ENCODE peak calls at places on chromosomes 11 and 22, in four cellular contexts. P is body of pancreas, O is pancreas, U is fibroblast of lung. B is an unnamed sample.

GRCh38 chr11:107704432-107704831 is 7.4 kb downstream of the SLN start:
- DNase-seq in P (no peak), U (no peak), O (no peak), B (no peak)

GRCh38 chr11:1826552-1827094 is 8.2 kb upstream of the SYT8 start:
- DNase-seq in U (peak; percentile 75), O (peak; percentile 78), P (peak; percentile 59), B (no peak)

GRCh38 chr11:77421041-77421723 is 52.7 kb downstream of the PAK1 start:
- DNase-seq in P (no peak), U (no peak), O (no peak), B (no peak)

GRCh38 chr11:46489668-46490560 is 98.3 kb upstream of the CHRM4 start:
- DNase-seq in U (peak; percentile 67), O (no peak), P (no peak), B (no peak)

GRCh38 chr11:20353829-20354434 is 9.6 kb upstream of the HTATIP2 start:
- DNase-seq in O (no peak), U (peak; percentile 51), P (peak; percentile 38), B (no peak)

GRCh38 chr11:35083181-35084061 is 55.5 kb upstream of the CD44 start:
- DNase-seq in O (peak; percentile 33), P (peak; percentile 38), U (peak; percentile 93), B (peak; percentile 29)

GRCh38 chr11:5621580-5621979 is 3.2 kb upstream of the TRIM34 start:
- DNase-seq in O (no peak), U (no peak), P (no peak), B (no peak)

GRCh38 chr11:103433976-103434375 is 324.8 kb downstream of the DYNC2H1 start:
- DNase-seq in U (peak; percentile 35), O (no peak), P (no peak), B (no peak)

GRCh38 chr11:3074912-3075589 is 17.8 kb upstream of the CARS1 start:
- DNase-seq in P (peak; percentile 93), O (peak; percentile 97), U (no peak), B (no peak)

GRCh38 chr11:68036141-68036716 is 2.6 kb upstream of the TCIRG1 start:
- DNase-seq in U (no peak), O (peak; percentile 86), P (no peak), B (no peak)

GRCh38 chr11:110093407-110094297 is 460 bp downstream of the ZC3H12C start:
- DNase-seq in U (peak; percentile 80), P (peak; percentile 44), O (peak; percentile 78), B (peak; percentile 74)

GRCh38 chr11:57649826-57650738 is at the start of gene YPEL4:
- DNase-seq in U (peak; percentile 81), P (no peak), O (no peak), B (peak; percentile 40)

GRCh38 chr11:719214-720016 is 13.4 kb downstream of the EPS8L2 start:
- DNase-seq in P (no peak), U (no peak), O (peak; percentile 65), B (no peak)

GRCh38 chr11:93131709-93132108 is 66.1 kb downstream of the SLC36A4 start:
- DNase-seq in O (no peak), P (no peak), U (no peak), B (no peak)

GRCh38 chr11:35550374-35551036 is 25.1 kb upstream of the PAMR1 start:
- DNase-seq in P (no peak), O (no peak), U (no peak), B (no peak)

GRCh38 chr11:72777755-72778278 is 16.0 kb downstream of the STARD10 start:
- DNase-seq in P (peak; percentile 80), U (no peak), O (peak; percentile 88), B (no peak)

GRCh38 chr11:19673924-19674390 is 38.7 kb upstream of the NAV2 start:
- DNase-seq in U (peak; percentile 39), P (no peak), O (no peak), B (peak; percentile 83)

GRCh38 chr11:102241026-102241425 is 76.3 kb upstream of the BIRC3 start:
- DNase-seq in U (no peak), O (no peak), P (no peak), B (no peak)

GRCh38 chr11:88555018-88555828 is 217.7 kb upstream of the CTSC start:
- DNase-seq in U (peak; percentile 99), O (no peak), P (no peak), B (no peak)

GRCh38 chr11:3609416-3610265 is 32.2 kb downstream of the ART5 start:
- DNase-seq in P (peak; percentile 22), U (peak; percentile 56), O (no peak), B (no peak)

GRCh38 chr22:36113121-36113520 is 47.4 kb downstream of the APOL3 start:
- DNase-seq in P (no peak), U (no peak), O (no peak), B (no peak)

GRCh38 chr11:118735203-118735602 is 55.8 kb upstream of the TREH start:
- DNase-seq in O (no peak), P (no peak), U (no peak), B (no peak)

GRCh38 chr11:26715133-26715532 is 6.7 kb downstream of the SLC5A12 start:
- DNase-seq in P (no peak), O (no peak), U (no peak), B (no peak)

GRCh38 chr11:95242990-95243590 is 12.1 kb upstream of the SESN3 start:
- DNase-seq in P (no peak), O (no peak), U (no peak), B (no peak)

GRCh38 chr11:69157156-69157821 is 1.6 kb downstream of the SMIM38 start:
- DNase-seq in P (peak; percentile 51), O (peak; percentile 77), U (peak; percentile 50), B (peak; percentile 74)

GRCh38 chr11:2752923-2753322 is 53.1 kb upstream of the KCNQ1OT1 start:
- DNase-seq in O (peak; percentile 35), P (no peak), U (no peak), B (no peak)

GRCh38 chr11:3807856-3808845 is at the start of gene PGAP2:
- DNase-seq in O (peak; percentile 82), P (peak; percentile 55), U (peak; percentile 43), B (peak; percentile 73)

GRCh38 chr11:66692446-66692845 is 14.8 kb upstream of the RBM4B start:
- DNase-seq in P (no peak), O (peak; percentile 62), U (no peak), B (no peak)

GRCh38 chr22:27795053-27795452 is 6.5 kb downstream of the MN1 start:
- DNase-seq in U (no peak), O (no peak), P (no peak), B (no peak)

GRCh38 chr11:62133328-62134065 is 9.7 kb downstream of the INCENP start:
- DNase-seq in O (no peak), P (no peak), U (no peak), B (no peak)

GRCh38 chr11:75553889-75554257 is 8.2 kb upstream of the SERPINH1 start:
- DNase-seq in O (no peak), U (no peak), P (no peak), B (no peak)

GRCh38 chr11:67416416-67417335 is 1.2 kb downstream of the CARNS1 start:
- DNase-seq in O (peak; percentile 74), U (peak; percentile 18), P (no peak), B (no peak)

GRCh38 chr22:38631724-38632123 is 24.5 kb downstream of the FAM227A start:
- DNase-seq in P (no peak), O (no peak), U (no peak), B (no peak)

GRCh38 chr11:2434506-2435255 is 9.6 kb downstream of the TRPM5 start:
- DNase-seq in O (peak; percentile 9), U (no peak), P (no peak), B (no peak)

GRCh38 chr11:72446929-72447753 is 12.8 kb upstream of the CLPB start:
- DNase-seq in U (peak; percentile 73), P (no peak), O (no peak), B (no peak)

DNA sequence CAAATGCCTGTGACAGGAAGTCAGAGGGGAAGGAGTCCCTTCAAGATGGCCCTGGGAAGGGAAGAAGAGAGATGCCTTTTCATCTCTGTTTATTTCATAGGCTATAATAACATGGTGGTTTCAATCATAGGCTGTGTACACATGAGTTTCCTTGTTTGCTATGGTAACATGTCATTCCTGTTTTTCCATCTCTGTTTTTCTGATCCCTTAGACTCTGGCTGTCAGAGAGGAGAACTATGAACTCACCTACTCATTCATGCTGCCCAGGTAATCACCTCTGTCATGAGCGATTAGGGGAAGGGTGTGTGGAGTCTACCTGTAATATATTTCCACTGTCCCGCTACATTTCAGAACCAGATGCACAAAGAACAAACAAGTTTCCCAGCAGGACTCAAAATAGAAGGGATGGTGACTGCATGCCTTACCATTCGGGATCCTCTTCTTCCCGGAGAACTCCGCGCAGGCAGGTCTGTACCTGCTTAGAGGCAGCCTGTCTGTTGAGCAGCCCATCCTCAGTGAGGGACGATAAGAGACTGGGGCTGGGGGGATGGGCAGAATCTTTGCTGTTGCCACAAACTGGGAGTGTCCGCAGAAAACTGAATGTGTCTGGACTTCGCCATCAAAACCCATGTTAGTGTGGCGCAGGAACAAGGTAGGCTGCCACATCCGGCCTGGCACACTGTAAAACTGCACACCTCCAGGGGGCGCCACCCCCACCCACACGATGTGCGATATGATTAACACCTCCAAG is 7.1 kb upstream of the PEX26 start:
- DNase-seq in P (no peak), O (no peak), U (no peak), B (no peak)
- TF ChIP-seq CTCF in P (no peak), O (no peak), U (peak; percentile 17), B (no peak)

DNA sequence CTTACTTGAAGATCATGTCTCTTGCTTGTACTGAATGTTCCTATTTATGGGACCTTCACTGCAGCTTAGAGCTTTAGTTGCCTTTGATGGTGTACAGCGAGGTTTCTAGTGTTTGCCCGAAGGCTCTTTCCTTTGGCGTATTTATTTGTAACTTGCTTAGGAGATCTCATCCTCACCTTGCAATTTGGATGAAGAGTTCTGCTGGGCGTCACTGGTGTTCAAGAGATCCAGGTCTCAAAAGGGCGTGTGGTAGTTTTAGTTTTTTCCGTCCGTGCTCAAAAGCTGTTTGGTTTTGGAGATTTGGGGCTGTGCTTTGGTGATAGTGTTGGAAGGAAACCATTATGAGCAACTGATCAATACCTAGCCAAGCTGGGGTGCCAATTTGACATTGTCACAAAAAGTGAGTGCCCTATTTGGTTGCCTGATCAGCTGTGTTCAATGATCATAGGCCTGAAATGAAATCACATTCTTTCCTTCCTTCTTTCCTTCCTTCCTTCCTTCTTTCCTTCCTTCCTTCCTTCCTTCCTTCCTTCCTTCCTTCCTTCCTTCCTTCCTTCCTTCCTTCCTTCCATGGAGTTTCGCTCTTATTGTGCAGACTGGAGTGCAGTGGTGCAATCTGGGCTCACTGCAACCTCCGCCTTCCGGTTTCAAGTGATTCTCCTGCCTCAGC is 69.7 kb upstream of the GRAMD1B start:
- DNase-seq in P (no peak), O (no peak), U (no peak), B (no peak)
- H3K27me3 ChIP-seq in P (no peaks in the 10 kb centered on the region), O (no peaks in the 10 kb centered on the region), U (peaks cover 40% of the 10 kb centered on the region), B (peaks cover 91% of the 10 kb centered on the region)

GRCh38 chr22:40240671-40241070 is 62.9 kb downstream of the TNRC6B start:
- DNase-seq in U (no peak), P (no peak), O (no peak), B (no peak)
- H3K4me1 ChIP-seq in U (peaks cover 6% of the 10 kb centered on the region), P (peaks cover 38% of the 10 kb centered on the region), O (peaks cover 21% of the 10 kb centered on the region), B (peaks cover 78% of the 10 kb centered on the region)

DNA sequence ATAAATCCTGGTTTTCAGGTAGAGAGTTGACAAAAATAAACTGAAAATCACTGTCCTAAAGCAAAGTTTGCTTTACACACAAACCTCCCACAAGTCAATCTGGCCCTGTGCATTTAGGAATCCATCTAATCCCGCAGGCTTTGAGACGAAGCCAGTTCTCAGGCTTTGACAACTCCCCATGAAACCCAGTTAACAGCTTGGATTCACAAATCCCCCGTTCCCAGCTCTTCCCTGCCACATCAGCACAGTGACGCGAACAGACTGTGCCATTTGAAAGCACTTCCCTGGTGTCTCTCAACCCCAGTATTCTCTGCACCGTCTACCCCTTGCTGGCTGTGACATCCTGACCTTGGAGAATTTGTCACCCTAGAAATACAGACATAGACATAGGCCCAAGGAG is 117.8 kb downstream of the OPCML start:
- DNase-seq in O (no peak), P (no peak), U (no peak), B (no peak)
- TF ChIP-seq CTCF in O (no peak), P (no peak), U (no peak), B (no peak)

GRCh38 chr11:44502506-44502905 is 63.0 kb upstream of the CD82 start:
- DNase-seq in O (no peak), P (no peak), U (no peak), B (no peak)
- H3K27me3 ChIP-seq in O (no peaks in the 10 kb centered on the region), P (no peaks in the 10 kb centered on the region), U (peaks cover 4% of the 10 kb centered on the region), B (peaks cover 17% of the 10 kb centered on the region)